ENCODE peak calls at places on chromosomes 2 and 18, in five cellular contexts. B is H54, H is A549, N is HepG2, T is adrenal gland. F is an unnamed sample.

GRCh38 chr2:10709290-10709939 is 12.0 kb upstream of the ATP6V1C2 start:
- DNase-seq in B (peak; percentile 58), H (peak; percentile 60), N (peak; percentile 51), T (no peak), F (no peak)

GRCh38 chr2:149562304-149562703 is 25.3 kb downstream of the MMADHC start:
- DNase-seq in B (no peak), H (peak; percentile 10), N (peak; percentile 47), T (no peak), F (no peak)

GRCh38 chr2:120397362-120397811 is 51.5 kb downstream of the INHBB start:
- DNase-seq in B (peak; percentile 49), H (peak; percentile 84), N (peak; percentile 74), T (no peak), F (no peak)

GRCh38 chr2:68714866-68715265 is 19.7 kb upstream of the ARHGAP25 start:
- DNase-seq in B (no peak), H (no peak), N (no peak), T (peak; percentile 27), F (no peak)

GRCh38 chr2:212170382-212170781 is 368.2 kb downstream of the ERBB4 start:
- DNase-seq in B (no peak), H (no peak), N (no peak), T (no peak), F (no peak)

GRCh38 chr2:85327757-85328617 is at the start of gene TGOLN2:
- DNase-seq in B (peak; percentile 88), H (peak; percentile 94), N (peak; percentile 89), T (peak; percentile 95), F (peak; percentile 97)

GRCh38 chr2:199488772-199489400 is 31.1 kb upstream of the SATB2 start:
- DNase-seq in B (peak; percentile 50), H (peak; percentile 58), N (peak; percentile 54), T (peak; percentile 71), F (peak; percentile 60)

GRCh38 chr18:75546964-75547363 is 119.5 kb upstream of the SMIM21 start:
- DNase-seq in B (no peak), H (peak; percentile 3), N (no peak), T (no peak), F (peak; percentile 19)

GRCh38 chr2:220499281-220499680 is 871.9 kb downstream of the SLC4A3 start:
- DNase-seq in B (peak; percentile 33), H (peak; percentile 39), N (no peak), T (peak; percentile 10), F (no peak)

GRCh38 chr2:238338710-238339394 is 18.5 kb downstream of the TRAF3IP1 start:
- DNase-seq in B (no peak), H (no peak), N (no peak), T (no peak), F (no peak)

DNA sequence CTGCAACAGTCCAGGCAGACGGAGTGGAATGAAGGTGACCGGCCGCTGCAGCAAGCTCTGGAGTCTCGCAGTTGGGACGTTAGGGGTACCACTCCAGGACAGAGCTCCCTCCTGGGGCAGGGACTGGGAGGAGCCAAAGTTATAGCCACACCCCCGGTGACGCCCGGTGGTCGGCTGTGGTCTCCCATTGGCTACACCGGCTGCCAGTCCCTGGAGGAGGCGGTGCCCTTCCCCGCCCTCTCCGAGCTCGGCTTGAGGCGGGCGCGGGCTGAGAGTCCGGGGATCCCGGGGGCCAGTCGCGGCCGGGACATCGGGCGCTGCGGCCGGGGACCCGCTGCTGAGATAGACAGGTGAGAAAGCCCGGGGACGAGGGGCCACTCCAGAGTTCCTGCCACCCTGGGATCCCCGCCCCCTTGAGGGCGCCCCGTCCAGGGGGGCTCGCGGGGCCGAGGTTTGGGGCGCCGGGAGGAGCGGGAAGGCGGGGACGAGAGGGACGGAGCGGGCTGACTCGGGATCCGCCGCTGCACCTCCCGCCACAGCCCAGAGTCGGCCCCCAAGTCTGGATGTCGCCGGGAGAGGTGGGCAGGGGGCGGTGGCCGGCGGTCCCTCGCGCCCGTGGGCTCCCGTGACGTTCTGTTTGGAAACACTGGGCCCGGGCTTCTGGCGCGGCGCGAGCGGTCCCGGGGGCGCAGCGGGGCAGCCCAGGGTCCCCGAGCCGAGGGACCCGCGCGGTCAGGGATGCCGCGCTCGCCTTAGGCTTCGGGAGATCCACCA is at the start of gene PLEKHH2:
- DNase-seq in B (peak; percentile 88), H (peak; percentile 91), N (peak; percentile 77), T (peak; percentile 92), F (peak; percentile 89)
- TF ChIP-seq POLR2A in B (no peak), H (no peak), N (no peak), T (peak; percentile 42), F (no peak)

DNA sequence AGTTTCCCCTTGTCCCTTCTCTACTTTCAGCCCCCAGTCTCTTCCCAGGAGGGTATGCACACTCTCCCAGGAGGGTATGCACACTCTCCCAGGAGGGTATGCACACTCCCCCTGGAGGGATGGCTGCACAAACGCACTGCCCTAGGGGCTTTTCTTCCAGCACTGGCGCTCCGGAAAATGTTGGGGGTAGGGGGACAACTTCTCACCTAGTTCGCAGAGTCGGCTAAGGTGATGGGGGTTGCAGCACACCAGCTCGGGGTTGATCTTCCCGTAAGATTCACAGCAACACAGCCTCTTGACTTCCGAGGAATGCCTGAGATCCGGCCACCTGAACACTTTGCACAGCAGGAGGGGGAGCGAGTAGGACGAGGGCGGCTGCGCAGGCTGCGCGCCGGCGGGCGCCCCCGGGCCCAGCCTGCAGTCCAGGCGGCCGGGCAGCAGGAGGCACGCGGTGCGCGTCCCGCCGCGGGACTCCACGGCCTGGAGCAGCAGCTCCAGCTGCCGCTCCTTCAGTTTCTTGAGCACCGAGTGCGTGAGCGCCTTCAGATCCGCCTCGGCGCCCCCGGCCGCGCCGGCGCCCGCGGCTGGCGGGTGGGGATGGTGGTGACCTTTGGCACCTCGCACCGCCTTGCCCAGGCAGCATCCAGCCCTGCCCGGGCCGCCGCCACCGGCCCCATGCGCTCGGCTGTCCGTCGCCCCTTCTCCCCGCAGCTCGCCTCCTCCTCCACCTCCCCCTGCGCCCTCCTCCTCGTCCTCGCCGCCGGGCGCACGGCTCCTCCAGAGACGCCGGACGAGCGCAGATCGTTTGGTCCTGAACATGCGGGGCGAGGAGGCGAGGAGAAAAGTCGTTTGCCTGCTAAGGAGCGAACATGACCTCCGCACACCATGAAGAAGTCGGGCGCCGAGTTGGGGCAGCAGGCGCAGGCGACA is 894 bp downstream of the SMAD7 start:
- DNase-seq in B (no peak), H (peak; percentile 62), N (no peak), T (no peak), F (peak; percentile 22)
- TF ChIP-seq POLR2A in B (no peak), H (no peak), N (no peak), T (no peak), F (no peak)

GRCh38 chr18:46426311-46427047 is 230.5 kb downstream of the LOXHD1 start:
- DNase-seq in B (no peak), H (no peak), N (no peak), T (no peak), F (no peak)

GRCh38 chr18:46422552-46423055 is 234.4 kb downstream of the LOXHD1 start:
- DNase-seq in B (no peak), H (no peak), N (no peak), T (no peak), F (peak; percentile 53)

GRCh38 chr18:46425511-46425910 is 231.5 kb downstream of the LOXHD1 start:
- DNase-seq in B (no peak), H (no peak), N (no peak), T (no peak), F (no peak)

GRCh38 chr18:46423226-46423805 is 233.7 kb downstream of the LOXHD1 start:
- DNase-seq in B (no peak), H (no peak), N (no peak), T (no peak), F (no peak)

GRCh38 chr18:46424898-46425297 is 232.1 kb downstream of the LOXHD1 start:
- DNase-seq in B (no peak), H (no peak), N (no peak), T (no peak), F (no peak)
- TF ChIP-seq POLR2A in B (no peak), H (no peak), N (no peak), T (no peak), F (no peak)

GRCh38 chr2:32948266-32948665 is 1.5 kb downstream of the LTBP1 start:
- DNase-seq in B (no peak), H (no peak), N (no peak), T (no peak), F (peak; percentile 60)

GRCh38 chr2:32947076-32947483 is 327 bp downstream of the LTBP1 start:
- DNase-seq in B (peak; percentile 25), H (peak; percentile 16), N (no peak), T (peak; percentile 13), F (peak; percentile 63)

GRCh38 chr2:32947484-32948143 is 861 bp downstream of the LTBP1 start:
- DNase-seq in B (peak; percentile 44), H (peak; percentile 78), N (no peak), T (peak; percentile 26), F (peak; percentile 82)

GRCh38 chr2:32945286-32945685 is 1.5 kb upstream of the LTBP1 start:
- DNase-seq in B (no peak), H (no peak), N (no peak), T (no peak), F (no peak)

GRCh38 chr2:32946314-32947075 is at the start of gene LTBP1:
- DNase-seq in B (peak; percentile 77), H (peak; percentile 83), N (peak; percentile 42), T (peak; percentile 77), F (peak; percentile 93)
- TF ChIP-seq POLR2A in B (peak; percentile 22), H (peak; percentile 56), N (no peak), T (no peak), F (peak; percentile 51)

DNA sequence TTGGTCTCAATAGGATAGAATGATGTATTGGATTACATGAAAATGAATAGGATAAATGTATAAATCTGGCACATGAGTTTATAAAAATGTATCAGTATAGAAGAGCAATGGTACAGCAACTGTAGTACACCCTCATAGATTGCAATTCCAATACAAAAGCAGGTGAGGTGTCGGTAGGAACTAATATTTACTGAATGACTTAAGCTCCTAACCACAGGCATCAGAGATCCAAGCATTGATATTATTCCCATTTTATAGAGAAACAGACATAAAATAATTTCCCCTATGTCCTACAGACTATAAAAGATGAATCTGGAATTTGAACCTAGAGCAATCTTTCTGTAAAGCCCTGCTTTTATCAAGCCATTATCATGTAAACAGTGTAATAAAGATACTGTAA is 227.4 kb downstream of the MBD2 start:
- DNase-seq in B (no peak), H (no peak), N (no peak), T (no peak), F (no peak)
- TF ChIP-seq POLR2A in B (no peak), H (no peak), N (no peak), T (no peak), F (no peak)

F was measured in erythroblast.